ENCODE peak calls at places on chromosomes 5 and 9, in eight cellular contexts. B, Z, W, P, F, Q, I and J are unnamed samples.

GRCh38 chr5:53478411-53479044 is 1.9 kb upstream of the FST start:
- DNase-seq in B (peak), Z (peak), W (peak), P (peak), F (peak), Q (peak), I (peak), J (peak)

GRCh38 chr5:132022737-132023136 is 11.3 kb upstream of the ACSL6 start:
- DNase-seq in B (no peak), Z (no peak), W (no peak), P (no peak), F (no peak), Q (no peak), I (no peak), J (no peak)

GRCh38 chr5:57509501-57510260 is 27.1 kb upstream of the ACTBL2 start:
- DNase-seq in B (no peak), Z (no peak), W (no peak), P (no peak), F (no peak), Q (no peak), I (no peak), J (no peak)

GRCh38 chr9:137028013-137028280 is at the start of gene ABCA2:
- DNase-seq in B (no peak), Z (no peak), W (no peak), P (no peak), F (no peak), Q (no peak), I (no peak), J (no peak)

GRCh38 chr5:180718810-180719453 is 20.9 kb downstream of the OR2Y1 start:
- DNase-seq in B (no peak), Z (peak), W (no peak), P (peak), F (peak), Q (peak), I (no peak), J (no peak)

GRCh38 chr5:112116372-112116771 is 302.7 kb downstream of the EPB41L4A start:
- DNase-seq in B (no peak), Z (no peak), W (no peak), P (no peak), F (no peak), Q (no peak), I (no peak), J (no peak)

GRCh38 chr5:138503487-138504270 is 38.4 kb downstream of the EGR1 start:
- DNase-seq in B (peak), Z (peak), W (no peak), P (peak), F (peak), Q (peak), I (peak), J (no peak)

GRCh38 chr9:69223605-69224004 is 49.5 kb downstream of the TJP2 start:
- DNase-seq in B (peak), Z (peak), W (no peak), P (peak), F (peak), Q (peak), I (peak), J (no peak)

GRCh38 chr9:127557466-127557869 is 54.6 kb upstream of the STXBP1 start:
- DNase-seq in B (no peak), Z (peak), W (no peak), P (no peak), F (no peak), Q (no peak), I (no peak), J (no peak)

GRCh38 chr5:164475339-164475977 is 970.0 kb downstream of the MAT2B start:
- DNase-seq in B (no peak), Z (no peak), W (no peak), P (peak), F (no peak), Q (peak), I (no peak), J (no peak)

GRCh38 chr9:22136446-22137140 is 127.5 kb upstream of the CDKN2B start:
- DNase-seq in B (no peak), Z (no peak), W (no peak), P (no peak), F (no peak), Q (no peak), I (no peak), J (no peak)

GRCh38 chr9:91078041-91078441 is 276.4 kb downstream of the SYK start:
- DNase-seq in B (no peak), Z (no peak), W (no peak), P (no peak), F (no peak), Q (no peak), I (no peak), J (no peak)

GRCh38 chr9:93809204-93809940 is 145.8 kb downstream of the BARX1 start:
- DNase-seq in B (no peak), Z (no peak), W (peak), P (peak), F (no peak), Q (no peak), I (no peak), J (no peak)

GRCh38 chr5:143311955-143312354 is 91.5 kb downstream of the NR3C1 start:
- DNase-seq in B (no peak), Z (no peak), W (no peak), P (no peak), F (no peak), Q (no peak), I (no peak), J (no peak)

GRCh38 chr5:60178101-60178500 is 284.6 kb upstream of the PDE4D start:
- DNase-seq in B (no peak), Z (no peak), W (no peak), P (no peak), F (no peak), Q (no peak), I (no peak), J (no peak)

GRCh38 chr5:15791859-15792258 is 291.9 kb downstream of the FBXL7 start:
- DNase-seq in B (no peak), Z (no peak), W (no peak), P (no peak), F (no peak), Q (no peak), I (no peak), J (no peak)

GRCh38 chr9:19985081-19985480 is 196.2 kb upstream of the SLC24A2 start:
- DNase-seq in B (peak), Z (no peak), W (no peak), P (no peak), F (no peak), Q (no peak), I (no peak), J (no peak)

GRCh38 chr5:76942581-76942980 is 10.3 kb upstream of the CRHBP start:
- DNase-seq in B (no peak), Z (no peak), W (no peak), P (no peak), F (no peak), Q (no peak), I (no peak), J (peak)

GRCh38 chr9:70195456-70195855 is 63.3 kb upstream of the SMC5 start:
- DNase-seq in B (no peak), Z (no peak), W (no peak), P (no peak), F (no peak), Q (no peak), I (no peak), J (no peak)

GRCh38 chr5:8013951-8014844 is 145.2 kb downstream of the MTRR start:
- DNase-seq in B (no peak), Z (no peak), W (no peak), P (no peak), F (no peak), Q (no peak), I (no peak), J (no peak)

GRCh38 chr9:137547687-137548543 is 2.3 kb downstream of the PNPLA7 start:
- DNase-seq in B (no peak), Z (no peak), W (no peak), P (no peak), F (no peak), Q (no peak), I (no peak), J (no peak)

GRCh38 chr5:92775711-92776615 is 805.1 kb downstream of the NR2F1-AS1 start:
- DNase-seq in B (no peak), Z (no peak), W (no peak), P (no peak), F (no peak), Q (no peak), I (no peak), J (no peak)

GRCh38 chr9:133420392-133420827 is 1.8 kb upstream of the ADAMTS13 start:
- DNase-seq in B (no peak), Z (no peak), W (no peak), P (peak), F (no peak), Q (no peak), I (no peak), J (no peak)

GRCh38 chr5:67209141-67209771 is 12.7 kb upstream of the CD180 start:
- DNase-seq in B (peak), Z (peak), W (peak), P (peak), F (peak), Q (peak), I (peak), J (peak)

GRCh38 chr9:2263665-2264064 is 248.5 kb downstream of the SMARCA2 start:
- DNase-seq in B (no peak), Z (no peak), W (no peak), P (no peak), F (no peak), Q (no peak), I (no peak), J (no peak)

GRCh38 chr9:129751841-129752801 is 721 bp downstream of the PTGES start:
- DNase-seq in B (peak), Z (no peak), W (no peak), P (no peak), F (peak), Q (no peak), I (no peak), J (no peak)

GRCh38 chr5:140236896-140237598 is 62.1 kb downstream of the CYSTM1 start:
- DNase-seq in B (no peak), Z (no peak), W (no peak), P (no peak), F (no peak), Q (no peak), I (no peak), J (no peak)

GRCh38 chr5:4058899-4059298 is 463.3 kb downstream of the IRX1 start:
- DNase-seq in B (no peak), Z (no peak), W (no peak), P (no peak), F (no peak), Q (no peak), I (no peak), J (no peak)

GRCh38 chr9:37342493-37342892 is 80.0 kb upstream of the GRHPR start:
- DNase-seq in B (no peak), Z (no peak), W (no peak), P (no peak), F (no peak), Q (no peak), I (no peak), J (no peak)

GRCh38 chr5:104643320-104643719 is 1080.7 kb upstream of the NUDT12 start:
- DNase-seq in B (no peak), Z (no peak), W (no peak), P (no peak), F (no peak), Q (peak), I (no peak), J (no peak)

GRCh38 chr9:10050016-10050415 is 562.8 kb downstream of the PTPRD start:
- DNase-seq in B (no peak), Z (no peak), W (no peak), P (no peak), F (no peak), Q (no peak), I (no peak), J (no peak)

GRCh38 chr5:63247651-63248050 is 669.0 kb downstream of the LRRC70 start:
- DNase-seq in B (no peak), Z (no peak), W (no peak), P (no peak), F (no peak), Q (no peak), I (no peak), J (no peak)

GRCh38 chr9:127980706-127981558 is at the start of gene EEIG1:
- DNase-seq in B (peak), Z (peak), W (peak), P (peak), F (peak), Q (peak), I (peak), J (peak)

GRCh38 chr5:91384671-91385430 is 1.7 kb upstream of the ARRDC3 start:
- DNase-seq in B (peak), Z (peak), W (no peak), P (peak), F (peak), Q (peak), I (peak), J (peak)

GRCh38 chr5:81147970-81148571 is 85.1 kb upstream of the CKMT2 start:
- DNase-seq in B (no peak), Z (no peak), W (no peak), P (no peak), F (no peak), Q (peak), I (no peak), J (peak)

GRCh38 chr5:148833122-148833521 is 6.7 kb downstream of the ADRB2 start:
- DNase-seq in B (no peak), Z (no peak), W (no peak), P (no peak), F (no peak), Q (no peak), I (no peak), J (no peak)

GRCh38 chr9:83937861-83938455 is 16.7 kb upstream of the KIF27 start:
- DNase-seq in B (peak), Z (peak), W (no peak), P (peak), F (peak), Q (peak), I (no peak), J (no peak)

GRCh38 chr5:159230657-159231056 is 21.3 kb upstream of the RNF145 start:
- DNase-seq in B (no peak), Z (no peak), W (no peak), P (no peak), F (no peak), Q (no peak), I (no peak), J (no peak)